ENCODE peak calls at places on chromosomes 4 and X, in nine cellular contexts. A, V, M, J, G, W, Y, P and S are unnamed samples.
A peak's percentile ranks its signal among the peaks of the same experiment; 100 is the strongest.

GRCh38 chrX:7168366-7168765 is 20.4 kb upstream of the PUDP start:
- DNase-seq in J (no peak), P (no peak), G (no peak), M (no peak), A (no peak), W (no peak), Y (no peak), V (no peak), S (no peak)

GRCh38 chrX:34900691-34901090 is 41.9 kb upstream of the FAM47B start:
- DNase-seq in J (no peak), P (no peak), V (no peak), A (no peak), Y (no peak), M (no peak), W (no peak), G (no peak), S (no peak)

GRCh38 chr4:99144070-99144469 is at the start of gene ADH4:
- DNase-seq in A (no peak), P (no peak), J (peak; percentile 83), Y (no peak), V (no peak), M (no peak), W (no peak), G (no peak), S (no peak)

GRCh38 chrX:9342581-9343051 is 122.2 kb upstream of the TBL1X start:
- DNase-seq in V (no peak), P (peak; percentile 80), Y (peak; percentile 84), J (peak; percentile 29), W (peak; percentile 60), G (peak; percentile 55), A (peak; percentile 47), M (peak; percentile 50), S (peak; percentile 70)

GRCh38 chrX:14351889-14352288 is 177.4 kb upstream of the GLRA2 start:
- DNase-seq in Y (no peak), V (no peak), G (no peak), M (no peak), P (no peak), J (no peak), A (no peak), W (peak; percentile 2), S (no peak)

GRCh38 chrX:74779175-74779574 is 146.1 kb downstream of the NEXMIF start:
- DNase-seq in P (no peak), A (no peak), M (no peak), W (no peak), G (no peak), Y (no peak), J (no peak), V (peak; percentile 8), S (no peak)

GRCh38 chr4:107376293-107376692 is 340.2 kb upstream of the DKK2 start:
- DNase-seq in M (no peak), Y (no peak), V (no peak), P (no peak), W (no peak), A (no peak), J (no peak), G (no peak), S (no peak)

GRCh38 chrX:130539721-130540321 is 138.0 kb downstream of the RBMX2 start:
- DNase-seq in G (peak; percentile 22), J (peak; percentile 15), Y (no peak), W (peak; percentile 28), V (peak; percentile 37), M (peak; percentile 23), A (peak; percentile 57), P (peak; percentile 44), S (no peak)

GRCh38 chrX:69541959-69542358 is 37.8 kb downstream of the NALF2 start:
- DNase-seq in J (no peak), V (no peak), P (no peak), G (no peak), A (no peak), W (no peak), M (no peak), Y (no peak), S (no peak)

GRCh38 chr4:80219301-80220025 is 22.2 kb downstream of the PRDM8 start:
- DNase-seq in P (no peak), Y (no peak), V (no peak), G (no peak), J (no peak), A (no peak), W (no peak), M (no peak), S (no peak)

GRCh38 chr4:80213117-80213815 is 16.0 kb downstream of the PRDM8 start:
- DNase-seq in P (no peak), G (no peak), J (no peak), M (no peak), W (no peak), Y (no peak), V (no peak), A (no peak), S (no peak)

GRCh38 chr4:80216100-80216761 is 18.9 kb downstream of the PRDM8 start:
- DNase-seq in W (no peak), M (no peak), Y (no peak), J (no peak), G (no peak), V (no peak), P (no peak), A (no peak), S (no peak)

GRCh38 chr4:80210549-80210948 is 13.2 kb downstream of the PRDM8 start:
- DNase-seq in Y (no peak), J (no peak), W (no peak), M (no peak), G (no peak), V (no peak), A (no peak), P (no peak), S (no peak)

GRCh38 chr4:80215449-80216052 is 18.2 kb downstream of the PRDM8 start:
- DNase-seq in A (no peak), G (no peak), M (no peak), W (no peak), P (no peak), J (peak; percentile 1), Y (no peak), V (peak; percentile 29), S (no peak)
- TF ChIP-seq CTCF in A (peak; percentile 84), G (peak; percentile 91), M (peak; percentile 91), W (peak; percentile 69), P (peak; percentile 45), J (peak; percentile 54), Y (peak; percentile 85), V (peak; percentile 63), S (peak; percentile 56)

GRCh38 chr4:150814873-150815272 is 200.2 kb downstream of the LRBA start:
- DNase-seq in Y (no peak), W (no peak), A (no peak), M (no peak), G (no peak), J (no peak), P (no peak), V (no peak), S (no peak)
- TF ChIP-seq CTCF in Y (no peak), W (no peak), A (no peak), M (no peak), G (no peak), J (no peak), P (no peak), V (no peak), S (no peak)

DNA sequence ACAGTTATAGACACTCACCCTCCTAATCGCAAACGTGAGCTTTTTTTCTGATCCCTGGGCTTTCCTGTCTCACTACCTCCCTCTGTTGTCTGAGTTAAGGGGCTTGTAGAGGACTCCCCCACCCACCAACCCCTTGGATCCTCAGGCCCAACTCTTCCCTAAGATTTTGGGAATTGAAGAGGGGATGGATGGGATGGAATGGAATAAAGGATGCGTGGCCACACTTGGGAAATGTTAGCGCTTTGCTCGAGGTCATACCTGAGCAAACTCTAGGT is 1.5 kb downstream of the CNKSR2 start:
- DNase-seq in W (peak; percentile 1), G (no peak), J (no peak), A (no peak), Y (no peak), P (no peak), M (no peak), V (peak; percentile 5), S (no peak)
- TF ChIP-seq CTCF in W (no peak), G (no peak), J (no peak), A (peak; percentile 49), Y (no peak), P (no peak), M (no peak), V (no peak), S (no peak)

GRCh38 chrX:106401965-106402559 is 209.7 kb upstream of the RADX start:
- DNase-seq in P (peak; percentile 1), G (no peak), V (no peak), A (no peak), J (no peak), W (no peak), Y (no peak), M (no peak), S (no peak)

GRCh38 chrX:106404512-106404911 is 207.3 kb upstream of the RADX start:
- DNase-seq in M (no peak), V (no peak), P (no peak), W (no peak), Y (no peak), A (no peak), G (no peak), J (no peak), S (no peak)
- TF ChIP-seq CTCF in M (no peak), V (no peak), P (no peak), W (no peak), Y (no peak), A (peak; percentile 42), G (no peak), J (peak; percentile 17), S (no peak)

GRCh38 chrX:49101629-49101984 is 21.9 kb upstream of the WDR45 start:
- DNase-seq in G (no peak), V (no peak), J (no peak), M (no peak), Y (no peak), W (no peak), A (no peak), P (no peak), S (no peak)
- TF ChIP-seq CTCF in G (no peak), V (no peak), J (peak; percentile 56), M (no peak), Y (no peak), W (no peak), A (no peak), P (no peak), S (peak; percentile 31)

GRCh38 chrX:118156254-118156952 is 39.8 kb upstream of the KLHL13 start:
- DNase-seq in A (no peak), Y (no peak), G (no peak), M (no peak), W (no peak), V (no peak), P (peak; percentile 2), J (peak; percentile 32), S (peak; percentile 37)
- TF ChIP-seq CTCF in A (no peak), Y (no peak), G (no peak), M (no peak), W (no peak), V (no peak), P (no peak), J (no peak), S (no peak)

DNA sequence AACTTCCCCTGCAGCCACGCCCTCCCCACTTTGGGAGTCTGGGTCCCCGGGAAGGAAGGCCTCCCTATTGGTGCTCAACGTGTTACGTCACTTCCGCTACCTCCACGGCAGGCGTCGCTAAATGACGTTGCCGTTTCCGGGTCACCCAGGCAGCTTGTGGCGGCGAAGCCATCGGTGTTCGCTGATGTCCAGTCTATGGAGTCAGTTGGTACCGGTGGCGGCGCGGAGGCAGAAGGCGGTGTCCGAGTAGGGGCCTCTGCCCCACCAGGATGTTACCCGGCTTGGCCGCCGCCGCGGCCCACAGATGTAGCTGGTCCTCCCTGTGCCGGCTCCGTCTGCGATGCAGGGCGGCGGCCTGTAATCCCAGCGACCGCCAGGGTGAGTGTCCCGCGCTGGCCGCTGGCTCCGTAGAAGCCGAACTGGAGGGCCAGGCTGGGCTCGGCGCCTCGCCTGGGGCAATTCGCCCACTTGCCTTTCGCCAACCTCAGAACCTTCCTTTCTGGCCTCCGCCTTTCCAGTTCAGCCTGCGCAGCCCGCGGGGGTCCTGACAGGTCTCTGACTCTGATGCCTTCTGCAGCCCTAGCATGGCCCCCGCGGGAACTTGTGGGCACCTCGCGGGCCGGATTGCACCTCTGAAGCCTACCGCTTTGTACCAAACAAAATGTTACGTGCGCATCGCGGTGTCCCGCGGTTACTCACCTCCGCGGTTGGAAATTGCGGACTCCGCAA is at the start of gene SLC30A9:
- DNase-seq in M (peak; percentile 91), G (peak; percentile 95), V (peak; percentile 98), P (peak; percentile 97), W (peak; percentile 81), J (peak; percentile 92), Y (peak; percentile 95), A (peak; percentile 87), S (peak; percentile 93)
- TF ChIP-seq CTCF in M (no peak), G (no peak), V (peak; percentile 15), P (peak; percentile 25), W (peak; percentile 16), J (peak; percentile 50), Y (peak; percentile 38), A (peak; percentile 65), S (peak; percentile 32)